ENCODE peak calls at places on chromosome X, in six cellular contexts. H is stimulated activated CD8-positive, alpha-beta memory T cell treated with anti-CD3 and anti-CD28 coated beads, Interleukin-15, amount 100 ng/mL, for 1 hour; Z is GM23338; S is posterior vena cava; M is CD8-positive, alpha-beta memory T cell; T is anterior cingulate cortex. G is an unnamed sample.

GRCh38 chrX:145729635-145730034 is 88.0 kb upstream of the SLITRK2 start:
- DNase-seq in S (no peak), Z (no peak), H (no peak), T (peak; percentile 11), M (no peak), G (no peak)

GRCh38 chrX:41553688-41554087 is 106.5 kb downstream of the NYX start:
- DNase-seq in T (no peak), Z (no peak), H (no peak), M (no peak), S (no peak), G (peak; percentile 34)

GRCh38 chrX:38999967-39000745 is 198.9 kb downstream of the MID1IP1 start:
- DNase-seq in T (no peak), M (no peak), H (no peak), S (no peak), Z (no peak), G (no peak)

GRCh38 chrX:46208225-46208854 is 336.9 kb downstream of the ZNF674 start:
- DNase-seq in H (no peak), Z (no peak), T (no peak), S (no peak), M (no peak), G (peak; percentile 2)

GRCh38 chrX:76148753-76149152 is 24.1 kb upstream of the PBDC1 start:
- DNase-seq in T (no peak), M (peak; percentile 21), H (peak; percentile 2), Z (peak; percentile 26), S (no peak), G (peak; percentile 74)

GRCh38 chrX:22276781-22277180 is 4.1 kb downstream of the CBLL2 start:
- DNase-seq in H (no peak), Z (no peak), S (no peak), T (no peak), M (no peak), G (peak; percentile 8)

GRCh38 chrX:116318672-116319071 is 117.7 kb upstream of the SLC6A14 start:
- DNase-seq in S (no peak), Z (no peak), M (no peak), T (no peak), H (no peak), G (no peak)

GRCh38 chrX:130330706-130331105 is 9.0 kb upstream of the SLC25A14 start:
- DNase-seq in Z (peak; percentile 79), T (peak; percentile 1), M (peak; percentile 2), S (no peak), H (no peak), G (peak; percentile 71)

GRCh38 chrX:68654693-68655092 is 7.2 kb downstream of the STARD8 start:
- DNase-seq in Z (no peak), H (no peak), S (no peak), T (no peak), M (no peak), G (no peak)

GRCh38 chrX:17922303-17922702 is 61.2 kb upstream of the RAI2 start:
- DNase-seq in Z (no peak), S (no peak), M (no peak), T (no peak), H (no peak), G (no peak)

GRCh38 chrX:69546417-69546816 is 42.3 kb downstream of the NALF2 start:
- DNase-seq in H (no peak), Z (no peak), M (no peak), T (no peak), S (no peak), G (no peak)

GRCh38 chrX:2974946-2975345 is 31.4 kb upstream of the ARSH start:
- DNase-seq in H (no peak), S (no peak), T (no peak), M (no peak), Z (no peak), G (no peak)

G was measured in RKO.